ENCODE peak calls at places on chromosomes 3 and 15, in four cellular contexts. N is RPMI7951; I is non-pigmented ciliary epithelial cell; Y is stimulated activated CD8-positive, alpha-beta memory T cell treated with anti-CD3 and anti-CD28 coated beads, Interleukin-15, amount 100 ng/mL, for 24 hours. R is an unnamed sample.
A peak's percentile ranks its signal among the peaks of the same experiment; 100 is the strongest.

GRCh38 chr3:171976526-171976925 is 62.9 kb upstream of the FNDC3B start:
- DNase-seq in N (peak; percentile 40), I (no peak), Y (no peak), R (no peak)

GRCh38 chr15:51579012-51579411 is 43.6 kb downstream of the DMXL2 start:
- DNase-seq in N (no peak), I (no peak), Y (no peak), R (no peak)

GRCh38 chr3:11136871-11137626 is 17.2 kb upstream of the HRH1 start:
- DNase-seq in N (peak; percentile 100), I (peak; percentile 100), Y (no peak), R (peak; percentile 68)

GRCh38 chr3:172987268-172987667 is 153.8 kb downstream of the SPATA16 start:
- DNase-seq in N (peak; percentile 6), I (no peak), Y (no peak), R (no peak)

GRCh38 chr3:58531956-58532355 is 5.0 kb downstream of the ACOX2 start:
- DNase-seq in N (peak; percentile 57), I (no peak), Y (no peak), R (no peak)

GRCh38 chr15:79192462-79193036 is 90.0 kb upstream of the ANKRD34C start:
- DNase-seq in N (peak; percentile 85), I (no peak), Y (no peak), R (no peak)

GRCh38 chr15:68272797-68273271 is 4.7 kb upstream of the FEM1B start:
- DNase-seq in N (peak; percentile 70), I (no peak), Y (no peak), R (no peak)

GRCh38 chr3:18372786-18373405 is 52.2 kb downstream of the SATB1 start:
- DNase-seq in N (no peak), I (no peak), Y (no peak), R (no peak)

GRCh38 chr3:126209741-126210140 is 29.4 kb upstream of the ALDH1L1 start:
- DNase-seq in N (no peak), I (no peak), Y (no peak), R (peak; percentile 83)

GRCh38 chr15:80785811-80786354 is 6.7 kb downstream of the CEMIP start:
- DNase-seq in N (no peak), I (no peak), Y (no peak), R (no peak)

GRCh38 chr3:55795736-55796135 is 308.6 kb upstream of the WNT5A start:
- DNase-seq in N (no peak), I (no peak), Y (no peak), R (no peak)

GRCh38 chr3:70856414-70857162 is 544.1 kb upstream of the MDFIC2 start:
- DNase-seq in N (peak; percentile 57), I (peak; percentile 95), Y (no peak), R (no peak)

GRCh38 chr3:27960133-27960532 is 238.0 kb upstream of the EOMES start:
- DNase-seq in N (peak; percentile 80), I (no peak), Y (no peak), R (no peak)

GRCh38 chr3:138125548-138126221 is 6.5 kb downstream of the A4GNT start:
- DNase-seq in N (peak; percentile 62), I (no peak), Y (no peak), R (no peak)

GRCh38 chr3:78734048-78734637 is 1033.7 kb downstream of the ROBO1 start:
- DNase-seq in N (peak; percentile 88), I (no peak), Y (no peak), R (no peak)

GRCh38 chr3:158731938-158732855 is at the start of gene RARRES1:
- DNase-seq in N (peak; percentile 59), I (no peak), Y (no peak), R (peak; percentile 92)

GRCh38 chr3:122679467-122680291 is 960 bp upstream of the PARP14 start:
- DNase-seq in N (peak; percentile 55), I (no peak), Y (no peak), R (no peak)

GRCh38 chr15:89359471-89360293 is 25.1 kb upstream of the POLG start:
- DNase-seq in N (no peak), I (no peak), Y (no peak), R (no peak)

GRCh38 chr15:31498329-31498728 is 171.7 kb downstream of the KLF13 start:
- DNase-seq in N (no peak), I (no peak), Y (no peak), R (no peak)

GRCh38 chr3:123150449-123150954 is 51.2 kb upstream of the SEC22A start:
- DNase-seq in N (no peak), I (no peak), Y (no peak), R (no peak)

GRCh38 chr3:195110647-195111321 is 160.2 kb downstream of the XXYLT1 start:
- DNase-seq in N (no peak), I (no peak), Y (no peak), R (peak; percentile 72)

GRCh38 chr15:25690673-25691543 is 172.2 kb downstream of the ATP10A start:
- DNase-seq in N (no peak), I (peak; percentile 35), Y (no peak), R (no peak)

GRCh38 chr3:1945698-1946097 is 153.0 kb upstream of the CNTN4 start:
- DNase-seq in N (no peak), I (no peak), Y (no peak), R (no peak)

GRCh38 chr3:69403406-69403934 is 17.6 kb upstream of the FRMD4B start:
- DNase-seq in N (no peak), I (no peak), Y (no peak), R (no peak)

GRCh38 chr15:33328105-33328504 is 17.3 kb downstream of the RYR3 start:
- DNase-seq in N (no peak), I (no peak), Y (no peak), R (no peak)

GRCh38 chr3:171875923-171876412 is 32.8 kb downstream of the TMEM212 start:
- DNase-seq in N (peak; percentile 58), I (no peak), Y (no peak), R (no peak)

GRCh38 chr15:69080203-69080957 is 65.9 kb downstream of the NOX5 start:
- DNase-seq in N (peak; percentile 72), I (no peak), Y (no peak), R (no peak)

GRCh38 chr3:51815614-51816013 is 36.6 kb upstream of the IQCF6 start:
- DNase-seq in N (no peak), I (no peak), Y (no peak), R (no peak)

GRCh38 chr3:72756900-72757299 is 91.3 kb downstream of the SHQ1 start:
- DNase-seq in N (no peak), I (no peak), Y (no peak), R (no peak)

GRCh38 chr3:38555926-38556325 is 59.8 kb downstream of the EXOG start:
- DNase-seq in N (no peak), I (no peak), Y (no peak), R (no peak)

GRCh38 chr15:81914734-81915234 is 131.0 kb downstream of the MEX3B start:
- DNase-seq in N (no peak), I (no peak), Y (no peak), R (peak; percentile 73)

GRCh38 chr3:178060406-178060805 is 475.8 kb upstream of the KCNMB2 start:
- DNase-seq in N (no peak), I (no peak), Y (no peak), R (peak; percentile 47)

GRCh38 chr15:88401972-88402656 is 65.1 kb downstream of the MRPL46 start:
- DNase-seq in N (no peak), I (no peak), Y (no peak), R (peak; percentile 79)

GRCh38 chr3:19348929-19349564 is 200.7 kb downstream of the KCNH8 start:
- DNase-seq in N (peak; percentile 1), I (no peak), Y (no peak), R (no peak)

GRCh38 chr3:184110316-184110725 is 13.5 kb downstream of the HTR3E start:
- DNase-seq in N (peak; percentile 54), I (no peak), Y (no peak), R (no peak)

GRCh38 chr3:105598047-105598796 is 231.5 kb downstream of the ALCAM start:
- DNase-seq in N (peak; percentile 91), I (peak; percentile 95), Y (no peak), R (no peak)

GRCh38 chr3:22779737-22780136 is 423.4 kb upstream of the UBE2E2 start:
- DNase-seq in N (no peak), I (no peak), Y (no peak), R (no peak)

GRCh38 chr3:61299343-61299742 is 48.1 kb upstream of the FHIT start:
- DNase-seq in N (no peak), I (no peak), Y (no peak), R (no peak)

GRCh38 chr3:48369685-48370329 is 2.2 kb upstream of the FBXW12 start:
- DNase-seq in N (no peak), I (no peak), Y (no peak), R (no peak)